ENCODE peak calls at places on chromosomes 6 and 20, in nine cellular contexts. D is lung, C is A549, E is right atrium auricular region, M is brain microvascular endothelial cell, Z is IMR-90, Q is HCT116, F is astrocyte of the spinal cord, O is WERI-Rb-1. A is an unnamed sample.
A peak's percentile ranks its signal among the peaks of the same experiment; 100 is the strongest.

GRCh38 chr6:14612016-14612415 is 494.4 kb downstream of the CD83 start:
- DNase-seq in Z (peak; percentile 79), O (no peak), F (no peak), Q (no peak), D (no peak), M (peak; percentile 14), E (no peak), C (no peak), A (peak; percentile 19)

GRCh38 chr6:125507987-125508655 is 206.4 kb upstream of the HDDC2 start:
- DNase-seq in Z (no peak), Q (no peak), F (peak; percentile 67), C (no peak), D (no peak), M (peak; percentile 66), O (no peak), E (no peak), A (peak; percentile 76)

GRCh38 chr6:24775520-24776058 is 852 bp downstream of the GMNN start:
- DNase-seq in E (no peak), Q (no peak), D (no peak), O (no peak), C (no peak), M (peak; percentile 51), F (peak; percentile 68), Z (peak; percentile 70), A (peak; percentile 65)

GRCh38 chr6:43940393-43941087 is 170.5 kb downstream of the VEGFA start:
- DNase-seq in D (no peak), O (peak; percentile 5), F (no peak), Q (no peak), E (no peak), Z (no peak), C (no peak), M (no peak), A (no peak)

GRCh38 chr6:158003910-158004695 is 22.4 kb downstream of the SYNJ2 start:
- DNase-seq in O (no peak), C (no peak), Q (no peak), D (no peak), Z (no peak), F (no peak), M (no peak), E (no peak), A (no peak)

GRCh38 chr6:62775427-62776022 is 435.7 kb upstream of the FKBP1C start:
- DNase-seq in M (no peak), O (no peak), C (peak; percentile 12), Q (peak; percentile 0), E (no peak), D (no peak), F (no peak), Z (no peak), A (peak; percentile 0)

GRCh38 chr20:24960302-24960801 is 11.3 kb downstream of the CST7 start:
- DNase-seq in Q (no peak), F (no peak), M (no peak), D (no peak), O (no peak), C (no peak), E (no peak), Z (no peak), A (no peak)

GRCh38 chr6:162416845-162417537 is 310.6 kb downstream of the PRKN start:
- DNase-seq in E (no peak), M (no peak), O (no peak), F (no peak), C (no peak), Q (no peak), D (no peak), Z (no peak), A (no peak)

GRCh38 chr20:48626226-48626937 is 201.4 kb downstream of the PREX1 start:
- DNase-seq in Q (no peak), Z (peak; percentile 44), C (no peak), F (no peak), M (no peak), D (no peak), O (no peak), E (no peak), A (peak; percentile 23)

GRCh38 chr6:105649192-105649591 is 246.3 kb upstream of the PREP start:
- DNase-seq in E (no peak), M (no peak), F (no peak), C (no peak), D (no peak), Q (no peak), O (no peak), Z (no peak), A (no peak)

GRCh38 chr6:105650367-105650766 is 247.5 kb upstream of the PREP start:
- DNase-seq in O (no peak), F (no peak), D (no peak), C (no peak), Z (no peak), M (no peak), E (no peak), Q (no peak), A (no peak)

GRCh38 chr6:105646391-105646867 is 243.5 kb upstream of the PREP start:
- DNase-seq in M (no peak), O (no peak), E (no peak), D (no peak), C (no peak), Q (no peak), Z (peak; percentile 13), F (peak; percentile 19), A (no peak)

GRCh38 chr6:105645958-105646357 is 243.1 kb upstream of the PREP start:
- DNase-seq in M (no peak), Z (no peak), F (no peak), Q (no peak), D (no peak), C (no peak), E (no peak), O (no peak), A (no peak)

GRCh38 chr6:105648276-105648675 is 245.4 kb upstream of the PREP start:
- DNase-seq in E (no peak), O (peak; percentile 44), C (no peak), Z (no peak), Q (no peak), M (no peak), D (no peak), F (no peak), A (no peak)
- H3K4me3 ChIP-seq in E (no peak overlapping the region), O (no peak overlapping the region), C (no peak overlapping the region), Z (no peak overlapping the region), Q (no peak overlapping the region), M (no peak overlapping the region), D (no peak overlapping the region), F (no peak overlapping the region), A (no peak overlapping the region)

GRCh38 chr6:128516514-128516898 is 3.9 kb downstream of the PTPRK start:
- DNase-seq in D (no peak), O (no peak), M (no peak), Z (peak; percentile 48), E (no peak), F (peak; percentile 55), C (peak; percentile 52), Q (no peak), A (peak; percentile 40)
- TF ChIP-seq CTCF in D (no peak), O (no peak), M (peak; percentile 38), Z (peak; percentile 35), E (peak; percentile 36), F (peak; percentile 44), C (no peak), Q (peak; percentile 23), A (peak; percentile 30)

GRCh38 chr20:37903317-37904007 is 535 bp downstream of the VSTM2L start:
- DNase-seq in E (no peak), F (no peak), Z (no peak), O (no peak), D (no peak), M (no peak), C (peak; percentile 21), Q (no peak), A (no peak)

GRCh38 chr20:37904008-37904675 is 1.2 kb downstream of the VSTM2L start:
- DNase-seq in E (no peak), Q (no peak), D (no peak), M (no peak), Z (no peak), F (no peak), O (no peak), C (no peak), A (no peak)

GRCh38 chr20:37901280-37901666 is 1.7 kb upstream of the VSTM2L start:
- DNase-seq in Q (no peak), C (no peak), F (no peak), Z (no peak), D (no peak), O (no peak), E (no peak), M (no peak), A (peak; percentile 33)

GRCh38 chr20:37902504-37903313 is at the start of gene VSTM2L:
- DNase-seq in E (no peak), F (peak; percentile 73), C (peak; percentile 82), D (peak; percentile 53), Q (no peak), Z (peak; percentile 47), M (peak; percentile 25), O (peak; percentile 36), A (peak; percentile 54)

DNA sequence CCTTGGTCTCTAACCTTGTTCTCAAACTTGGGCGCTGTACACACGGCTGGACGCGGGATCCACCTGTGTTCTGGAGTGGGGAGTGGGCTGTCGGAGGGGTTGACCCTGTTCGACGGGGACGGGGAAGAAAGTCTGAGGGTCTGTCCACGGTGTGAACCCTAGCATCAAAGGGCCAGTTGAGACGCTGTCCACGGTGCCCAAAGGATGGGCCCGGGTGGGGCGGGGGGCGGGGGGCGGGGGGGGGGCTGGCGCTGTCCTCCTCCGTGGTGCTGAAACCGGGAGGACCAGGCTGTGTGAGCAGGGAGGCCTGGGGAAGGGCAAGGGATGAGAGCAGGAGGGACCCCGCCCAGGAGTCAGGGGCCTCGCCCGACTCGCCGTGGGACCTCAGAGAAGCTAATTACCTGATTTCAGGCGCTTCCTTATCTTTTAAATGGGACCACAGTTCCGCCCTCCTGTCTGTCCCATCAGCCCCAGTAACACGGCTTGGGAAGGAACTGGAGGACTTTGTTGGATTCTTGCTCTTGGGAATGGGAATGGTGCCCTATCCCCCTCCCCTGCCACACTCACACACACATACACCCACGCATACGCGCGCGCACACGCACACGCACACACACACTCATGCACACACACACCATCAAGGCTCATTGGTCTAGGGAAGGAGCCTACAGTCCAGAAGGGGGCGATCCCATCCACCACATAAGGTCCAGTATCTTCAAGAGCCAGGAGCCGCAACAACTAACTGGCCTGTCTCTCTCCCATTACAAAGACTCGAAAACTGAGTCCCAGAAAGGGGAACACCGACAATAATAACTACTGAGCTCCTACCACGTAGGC is 1.0 kb upstream of the VSTM2L start:
- DNase-seq in O (peak; percentile 78), Q (peak; percentile 4), Z (peak; percentile 60), M (peak; percentile 72), D (peak; percentile 42), E (no peak), F (peak; percentile 70), C (peak; percentile 89), A (peak; percentile 75)
- H3K4me3 ChIP-seq in O (peak overlapping the region; percentile 44), Q (no peak overlapping the region), Z (no peak overlapping the region), M (no peak overlapping the region), D (no peak overlapping the region), E (peak overlapping the region; percentile 64), F (peak overlapping the region; percentile 42), C (peak overlapping the region; percentile 82), A (no peak overlapping the region)

DNA sequence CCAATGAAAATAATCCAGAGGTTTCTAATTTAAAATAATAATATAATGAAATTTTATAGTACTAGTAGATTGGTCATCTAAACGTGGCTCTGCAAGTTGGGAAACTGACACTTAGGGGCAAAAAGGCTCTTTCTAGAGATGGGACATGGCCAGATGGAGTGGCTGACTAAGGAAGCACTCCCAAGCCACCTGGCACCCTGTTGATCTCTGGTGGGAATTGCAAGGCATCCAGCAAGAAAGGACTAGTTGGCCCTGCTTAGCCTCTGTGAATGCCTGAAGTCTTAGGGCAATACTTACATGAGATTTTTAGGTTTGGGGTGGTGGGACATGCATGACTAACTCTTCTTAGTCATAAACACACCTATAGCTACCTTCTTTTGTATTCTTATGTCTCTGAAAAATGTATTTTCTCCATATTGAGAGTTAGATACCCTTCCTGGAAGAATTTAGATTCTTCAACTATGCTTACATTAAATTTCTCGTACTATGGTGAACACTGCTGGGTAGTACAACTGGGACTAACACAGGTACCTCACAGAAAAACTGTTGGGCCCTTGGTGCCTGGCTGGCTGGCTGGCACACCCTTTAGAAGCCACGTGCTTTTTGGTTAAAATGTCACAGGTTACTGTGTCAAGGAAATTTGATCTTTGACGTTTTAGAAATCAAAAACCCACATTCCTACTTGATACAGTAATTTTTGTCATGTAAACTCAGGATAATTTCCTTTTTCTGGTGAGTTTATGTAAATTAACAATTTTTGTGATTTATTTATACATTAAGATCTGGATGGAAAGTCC is 25.0 kb upstream of the SH3BGRL2 start:
- DNase-seq in C (no peak), F (no peak), O (peak; percentile 36), M (no peak), Q (no peak), E (no peak), D (no peak), Z (no peak), A (no peak)
- TF ChIP-seq CTCF in C (no peak), F (no peak), O (no peak), M (no peak), Q (no peak), E (no peak), D (no peak), Z (no peak), A (no peak)

A was measured in fibroblast of pulmonary artery.